ENCODE peak calls at places on chromosome 5, in eight cellular contexts. E is iPS DF 6.9; H is KBM-7; O is CD4-positive, alpha-beta T cell; V is T-helper 1 cell; C is activated naive CD8-positive, alpha-beta T cell treated with anti-CD3 and anti-CD28 coated beads, Interleukin-2, amount 10 ng/mL, durations not matched to agents 7 days and 5 days; U is mesendoderm; P is NCI-H774. I is an unnamed sample.

GRCh38 chr5:59745422-59745863 is 148.1 kb downstream of the PDE4D start:
- DNase-seq in E (no peak), H (no peak), O (no peak), V (no peak), C (no peak), U (no peak), P (no peak), I (no peak)

GRCh38 chr5:135492319-135492626 is 40.1 kb upstream of the TIFAB start:
- DNase-seq in E (no peak), H (no peak), O (no peak), V (no peak), C (no peak), U (no peak), P (no peak), I (no peak)

GRCh38 chr5:138663009-138663408 is 87.8 kb upstream of the HSPA9 start:
- DNase-seq in E (no peak), H (peak), O (no peak), V (no peak), C (no peak), U (no peak), P (no peak), I (peak)

GRCh38 chr5:151581347-151581746 is 9.8 kb downstream of the FAT2 start:
- DNase-seq in E (no peak), H (no peak), O (no peak), V (no peak), C (no peak), U (no peak), P (no peak), I (no peak)

GRCh38 chr5:3597727-3598082 is 2.1 kb downstream of the IRX1 start:
- DNase-seq in E (no peak), H (no peak), O (no peak), V (no peak), C (no peak), U (peak), P (no peak), I (no peak)

GRCh38 chr5:68458416-68458815 is 242.9 kb downstream of the PIK3R1 start:
- DNase-seq in E (no peak), H (no peak), O (peak), V (no peak), C (no peak), U (no peak), P (no peak), I (no peak)

GRCh38 chr5:132747064-132747692 is at the start of gene CCNI2:
- DNase-seq in E (no peak), H (no peak), O (peak), V (peak), C (peak), U (peak), P (peak), I (peak)

GRCh38 chr5:140018096-140018481 is 25.0 kb downstream of the NRG2 start:
- DNase-seq in E (no peak), H (no peak), O (no peak), V (no peak), C (no peak), U (no peak), P (no peak), I (no peak)

GRCh38 chr5:1686066-1686802 is 113.4 kb downstream of the MRPL36 start:
- DNase-seq in E (no peak), H (no peak), O (no peak), V (no peak), C (no peak), U (peak), P (no peak), I (no peak)

GRCh38 chr5:78467744-78468357 is 107.4 kb downstream of the SCAMP1 start:
- DNase-seq in E (no peak), H (peak), O (no peak), V (no peak), C (no peak), U (peak), P (peak), I (peak)

GRCh38 chr5:143315929-143316328 is 87.6 kb downstream of the NR3C1 start:
- DNase-seq in E (no peak), H (no peak), O (no peak), V (no peak), C (no peak), U (peak), P (no peak), I (no peak)

GRCh38 chr5:14721990-14722656 is 57.6 kb downstream of the OTULIN start:
- DNase-seq in E (no peak), H (no peak), O (no peak), V (no peak), C (no peak), U (no peak), P (peak), I (no peak)

GRCh38 chr5:37940931-37941623 is 101.2 kb upstream of the GDNF start:
- DNase-seq in E (no peak), H (no peak), O (no peak), V (no peak), C (no peak), U (peak), P (no peak), I (no peak)

GRCh38 chr5:68261174-68262021 is 45.8 kb downstream of the PIK3R1 start:
- DNase-seq in E (no peak), H (no peak), O (no peak), V (no peak), C (no peak), U (no peak), P (no peak), I (no peak)

GRCh38 chr5:30832519-30832918 is 361.0 kb upstream of the CDH6 start:
- DNase-seq in E (no peak), H (no peak), O (no peak), V (no peak), C (no peak), U (peak), P (no peak), I (peak)

GRCh38 chr5:5420251-5420650 is 2.2 kb upstream of the ICE1 start:
- DNase-seq in E (no peak), H (no peak), O (no peak), V (no peak), C (no peak), U (no peak), P (no peak), I (no peak)

GRCh38 chr5:65566505-65566904 is 3.4 kb downstream of the PPWD1 start:
- DNase-seq in E (no peak), H (no peak), O (no peak), V (no peak), C (no peak), U (no peak), P (no peak), I (no peak)

GRCh38 chr5:37717613-37718431 is 122.0 kb downstream of the GDNF start:
- DNase-seq in E (no peak), H (no peak), O (no peak), V (no peak), C (no peak), U (peak), P (peak), I (peak)

GRCh38 chr5:123545506-123545905 is 33.5 kb downstream of the CSNK1G3 start:
- DNase-seq in E (no peak), H (peak), O (no peak), V (no peak), C (no peak), U (peak), P (no peak), I (no peak)

GRCh38 chr5:16792278-16793275 is 143.5 kb downstream of the MYO10 start:
- DNase-seq in E (no peak), H (no peak), O (no peak), V (no peak), C (no peak), U (no peak), P (no peak), I (no peak)

GRCh38 chr5:125109293-125109692 is 362.9 kb upstream of the ZNF608 start:
- DNase-seq in E (no peak), H (no peak), O (no peak), V (no peak), C (no peak), U (no peak), P (no peak), I (peak)